ENCODE peak calls at places on chromosome 14, in eight cellular contexts. One of them, this sample, is unnamed. For H3K27me3, the result is how much of the 10 kb centered on the place peaks cover.

GRCh38 chr14:100018054-100018453 is 47.2 kb upstream of the EVL start:
- DNase-seq in breast epithelium: no peak
- DNase-seq in ovary: no peak
- DNase-seq in stomach: no peak
- DNase-seq in IMR-90: no peak
- DNase-seq in esophagus muscularis mucosa: no peak
- DNase-seq in transverse colon: no peak
- DNase-seq in heart left ventricle: no peak
- DNase-seq in this sample: no peak

GRCh38 chr14:90556050-90556477 is 159.2 kb downstream of the CALM1 start:
- DNase-seq in ovary: no peak
- DNase-seq in IMR-90: no peak
- DNase-seq in transverse colon: peak
- DNase-seq in breast epithelium: no peak
- DNase-seq in stomach: peak
- DNase-seq in heart left ventricle: no peak
- DNase-seq in esophagus muscularis mucosa: no peak
- DNase-seq in this sample: peak

GRCh38 chr14:62616668-62617067 is 428.6 kb downstream of the KCNH5 start:
- DNase-seq in IMR-90: no peak
- DNase-seq in heart left ventricle: no peak
- DNase-seq in ovary: no peak
- DNase-seq in breast epithelium: no peak
- DNase-seq in stomach: no peak
- DNase-seq in transverse colon: no peak
- DNase-seq in esophagus muscularis mucosa: no peak
- DNase-seq in this sample: no peak

GRCh38 chr14:28756896-28757570 is 9.6 kb upstream of the FOXG1 start:
- DNase-seq in esophagus muscularis mucosa: no peak
- DNase-seq in IMR-90: peak
- DNase-seq in ovary: no peak
- DNase-seq in heart left ventricle: no peak
- DNase-seq in stomach: no peak
- DNase-seq in transverse colon: no peak
- DNase-seq in breast epithelium: no peak
- DNase-seq in this sample: peak

GRCh38 chr14:99155173-99155777 is 116.7 kb downstream of the BCL11B start:
- DNase-seq in heart left ventricle: no peak
- DNase-seq in esophagus muscularis mucosa: no peak
- DNase-seq in transverse colon: no peak
- DNase-seq in ovary: no peak
- DNase-seq in IMR-90: no peak
- DNase-seq in stomach: no peak
- DNase-seq in breast epithelium: no peak
- DNase-seq in this sample: no peak

GRCh38 chr14:79395061-79395460 is 816.2 kb downstream of the DIO2 start:
- DNase-seq in stomach: no peak
- DNase-seq in IMR-90: peak
- DNase-seq in ovary: no peak
- DNase-seq in esophagus muscularis mucosa: no peak
- DNase-seq in transverse colon: no peak
- DNase-seq in heart left ventricle: no peak
- DNase-seq in breast epithelium: no peak
- DNase-seq in this sample: no peak

GRCh38 chr14:88554458-88555286 is at the start of gene PTPN21:
- DNase-seq in ovary: peak
- DNase-seq in transverse colon: peak
- DNase-seq in IMR-90: peak
- DNase-seq in stomach: peak
- DNase-seq in heart left ventricle: peak
- DNase-seq in esophagus muscularis mucosa: no peak
- DNase-seq in breast epithelium: peak
- DNase-seq in this sample: peak

GRCh38 chr14:101859538-101859902 is 98.0 kb downstream of the PPP2R5C start:
- DNase-seq in breast epithelium: no peak
- DNase-seq in transverse colon: no peak
- DNase-seq in esophagus muscularis mucosa: no peak
- DNase-seq in stomach: no peak
- DNase-seq in IMR-90: no peak
- DNase-seq in heart left ventricle: no peak
- DNase-seq in ovary: no peak
- DNase-seq in this sample: no peak

GRCh38 chr14:97077253-97077653 is 280.1 kb downstream of the VRK1 start:
- DNase-seq in esophagus muscularis mucosa: no peak
- DNase-seq in stomach: peak
- DNase-seq in breast epithelium: peak
- DNase-seq in heart left ventricle: peak
- DNase-seq in IMR-90: no peak
- DNase-seq in ovary: no peak
- DNase-seq in transverse colon: peak
- DNase-seq in this sample: peak

GRCh38 chr14:90319173-90319572 is 12.6 kb downstream of the NRDE2 start:
- DNase-seq in stomach: no peak
- DNase-seq in ovary: no peak
- DNase-seq in breast epithelium: no peak
- DNase-seq in heart left ventricle: no peak
- DNase-seq in IMR-90: no peak
- DNase-seq in transverse colon: no peak
- DNase-seq in esophagus muscularis mucosa: no peak
- DNase-seq in this sample: no peak

GRCh38 chr14:101972126-101972785 is 7.9 kb downstream of the DYNC1H1 start:
- DNase-seq in ovary: peak
- DNase-seq in breast epithelium: peak
- DNase-seq in IMR-90: peak
- DNase-seq in transverse colon: peak
- DNase-seq in heart left ventricle: peak
- DNase-seq in esophagus muscularis mucosa: peak
- DNase-seq in stomach: peak
- DNase-seq in this sample: peak

GRCh38 chr14:77376380-77376770 is 519 bp downstream of the TMED8 start:
- DNase-seq in transverse colon: peak
- DNase-seq in esophagus muscularis mucosa: no peak
- DNase-seq in heart left ventricle: peak
- DNase-seq in ovary: peak
- DNase-seq in IMR-90: no peak
- DNase-seq in stomach: peak
- DNase-seq in breast epithelium: no peak
- DNase-seq in this sample: peak

GRCh38 chr14:103136388-103137271 is 13.4 kb downstream of the TNFAIP2 start:
- DNase-seq in ovary: no peak
- DNase-seq in stomach: no peak
- DNase-seq in heart left ventricle: no peak
- DNase-seq in transverse colon: no peak
- DNase-seq in IMR-90: peak
- DNase-seq in esophagus muscularis mucosa: no peak
- DNase-seq in breast epithelium: no peak
- DNase-seq in this sample: no peak

GRCh38 chr14:91714805-91715204 is 17.1 kb downstream of the CATSPERB start:
- DNase-seq in stomach: no peak
- DNase-seq in IMR-90: no peak
- DNase-seq in breast epithelium: no peak
- DNase-seq in heart left ventricle: no peak
- DNase-seq in transverse colon: no peak
- DNase-seq in esophagus muscularis mucosa: no peak
- DNase-seq in ovary: no peak
- DNase-seq in this sample: no peak

GRCh38 chr14:64478634-64479250 is 13.4 kb downstream of the AKAP5 start:
- DNase-seq in IMR-90: peak
- DNase-seq in esophagus muscularis mucosa: no peak
- DNase-seq in ovary: no peak
- DNase-seq in stomach: no peak
- DNase-seq in breast epithelium: no peak
- DNase-seq in heart left ventricle: no peak
- DNase-seq in transverse colon: no peak
- DNase-seq in this sample: no peak

GRCh38 chr14:102811254-102811963 is 34.2 kb downstream of the TRAF3 start:
- DNase-seq in transverse colon: no peak
- DNase-seq in heart left ventricle: no peak
- DNase-seq in ovary: no peak
- DNase-seq in IMR-90: no peak
- DNase-seq in breast epithelium: no peak
- DNase-seq in stomach: no peak
- DNase-seq in esophagus muscularis mucosa: no peak
- DNase-seq in this sample: no peak

GRCh38 chr14:89625988-89626806 is 209.2 kb upstream of the FOXN3 start:
- DNase-seq in esophagus muscularis mucosa: no peak
- DNase-seq in heart left ventricle: no peak
- DNase-seq in ovary: no peak
- DNase-seq in IMR-90: no peak
- DNase-seq in stomach: no peak
- DNase-seq in transverse colon: no peak
- DNase-seq in breast epithelium: no peak
- DNase-seq in this sample: no peak

GRCh38 chr14:32677381-32677780 is 261.3 kb upstream of the NPAS3 start:
- DNase-seq in ovary: no peak
- DNase-seq in esophagus muscularis mucosa: no peak
- DNase-seq in IMR-90: no peak
- DNase-seq in transverse colon: no peak
- DNase-seq in breast epithelium: no peak
- DNase-seq in heart left ventricle: no peak
- DNase-seq in stomach: no peak
- DNase-seq in this sample: no peak

GRCh38 chr14:59407246-59407615 is 57.9 kb downstream of the GPR135 start:
- DNase-seq in IMR-90: peak
- DNase-seq in heart left ventricle: no peak
- DNase-seq in ovary: no peak
- DNase-seq in stomach: no peak
- DNase-seq in breast epithelium: no peak
- DNase-seq in esophagus muscularis mucosa: no peak
- DNase-seq in transverse colon: no peak
- DNase-seq in this sample: no peak

GRCh38 chr14:41187868-41188267 is 418.8 kb upstream of the LRFN5 start:
- DNase-seq in esophagus muscularis mucosa: no peak
- DNase-seq in stomach: no peak
- DNase-seq in heart left ventricle: no peak
- DNase-seq in IMR-90: no peak
- DNase-seq in breast epithelium: no peak
- DNase-seq in ovary: no peak
- DNase-seq in transverse colon: no peak
- DNase-seq in this sample: no peak

GRCh38 chr14:102316048-102316745 is 3.3 kb upstream of the ZNF839 start:
- DNase-seq in transverse colon: peak
- DNase-seq in breast epithelium: no peak
- DNase-seq in ovary: peak
- DNase-seq in esophagus muscularis mucosa: no peak
- DNase-seq in IMR-90: peak
- DNase-seq in heart left ventricle: peak
- DNase-seq in stomach: no peak
- DNase-seq in this sample: peak

GRCh38 chr14:72638021-72638420 is 255.9 kb downstream of the DPF3 start:
- DNase-seq in stomach: no peak
- DNase-seq in breast epithelium: no peak
- DNase-seq in ovary: no peak
- DNase-seq in heart left ventricle: no peak
- DNase-seq in esophagus muscularis mucosa: peak
- DNase-seq in IMR-90: peak
- DNase-seq in transverse colon: no peak
- DNase-seq in this sample: no peak

GRCh38 chr14:24366664-24367505 is 1.1 kb upstream of the NFATC4 start:
- DNase-seq in ovary: peak
- DNase-seq in heart left ventricle: peak
- DNase-seq in stomach: peak
- DNase-seq in esophagus muscularis mucosa: peak
- DNase-seq in breast epithelium: peak
- DNase-seq in IMR-90: peak
- DNase-seq in transverse colon: peak
- DNase-seq in this sample: peak
- TF ChIP-seq POLR2A in ovary: peak
- TF ChIP-seq POLR2A in heart left ventricle: peak
- TF ChIP-seq POLR2A in stomach: no peak
- TF ChIP-seq POLR2A in esophagus muscularis mucosa: peak
- TF ChIP-seq POLR2A in breast epithelium: peak
- TF ChIP-seq POLR2A in IMR-90: no peak
- TF ChIP-seq POLR2A in transverse colon: peak
- TF ChIP-seq POLR2A in this sample: peak

GRCh38 chr14:39109893-39110715 is 4.0 kb upstream of the GEMIN2 start:
- DNase-seq in esophagus muscularis mucosa: no peak
- DNase-seq in heart left ventricle: no peak
- DNase-seq in stomach: no peak
- DNase-seq in ovary: no peak
- DNase-seq in transverse colon: no peak
- DNase-seq in breast epithelium: no peak
- DNase-seq in IMR-90: no peak
- DNase-seq in this sample: peak
- H3K27ac ChIP-seq in esophagus muscularis mucosa: no peak
- H3K27ac ChIP-seq in heart left ventricle: no peak
- H3K27ac ChIP-seq in stomach: peak
- H3K27ac ChIP-seq in ovary: no peak
- H3K27ac ChIP-seq in transverse colon: peak
- H3K27ac ChIP-seq in breast epithelium: no peak
- H3K27ac ChIP-seq in IMR-90: no peak
- H3K27ac ChIP-seq in this sample: peak

DNA sequence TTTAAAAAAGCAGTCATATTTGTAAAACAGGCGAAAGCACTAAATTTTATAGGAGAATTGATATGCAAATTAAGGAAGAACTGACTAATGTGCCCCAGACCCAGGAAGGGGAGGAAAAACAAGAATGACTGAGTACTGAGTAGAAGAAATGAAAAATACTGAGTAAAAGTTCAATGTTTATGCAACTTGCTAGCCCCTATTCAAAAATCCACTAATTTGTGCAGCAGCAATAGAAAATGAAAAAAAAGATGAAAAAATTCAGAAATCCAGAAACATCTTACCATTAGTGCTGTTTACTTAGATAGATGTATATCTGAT is 6.1 kb downstream of the CHD8 start:
- DNase-seq in ovary: no peak
- DNase-seq in stomach: no peak
- DNase-seq in esophagus muscularis mucosa: no peak
- DNase-seq in IMR-90: no peak
- DNase-seq in breast epithelium: no peak
- DNase-seq in transverse colon: no peak
- DNase-seq in heart left ventricle: no peak
- DNase-seq in this sample: no peak
- H3K27me3 ChIP-seq in ovary: under half
- H3K27me3 ChIP-seq in stomach: under half
- H3K27me3 ChIP-seq in esophagus muscularis mucosa: under half
- H3K27me3 ChIP-seq in IMR-90: under half
- H3K27me3 ChIP-seq in breast epithelium: under half
- H3K27me3 ChIP-seq in transverse colon: under half
- H3K27me3 ChIP-seq in heart left ventricle: under half
- H3K27me3 ChIP-seq in this sample: under half

DNA sequence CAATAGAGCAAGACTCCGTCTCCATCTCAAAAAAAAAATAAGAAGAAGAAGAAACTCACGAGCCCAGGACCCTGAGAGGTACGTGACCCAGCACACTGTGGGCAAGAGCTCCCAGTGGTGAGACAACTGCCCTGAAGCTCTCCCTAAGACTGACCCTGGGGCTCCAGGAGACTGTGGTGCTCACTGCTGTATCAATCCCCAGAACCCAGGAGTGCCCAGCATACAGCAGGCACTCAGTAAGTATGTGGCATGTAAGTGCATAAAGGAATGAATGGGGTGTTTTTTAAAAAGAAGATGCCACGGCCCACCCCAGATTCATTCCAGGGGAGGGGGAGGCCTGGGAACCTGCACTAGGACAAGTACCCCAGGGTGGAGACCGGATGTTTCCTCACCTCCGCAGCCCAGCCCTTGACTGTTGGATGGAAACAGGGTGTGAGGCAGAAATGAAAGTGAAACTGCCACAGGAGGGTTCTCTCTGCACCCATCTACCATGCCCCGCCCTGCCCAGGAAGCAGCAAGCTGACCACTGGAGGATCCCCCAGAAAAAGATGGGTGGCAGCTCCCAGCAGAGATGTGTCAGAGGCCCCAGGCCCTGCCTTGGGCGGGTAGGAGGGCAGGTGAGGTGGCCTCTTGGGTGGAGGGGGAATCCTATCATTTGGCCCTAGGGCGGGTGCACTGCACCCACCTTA is 12.2 kb downstream of the ITPK1 start:
- DNase-seq in transverse colon: peak
- DNase-seq in stomach: peak
- DNase-seq in IMR-90: no peak
- DNase-seq in breast epithelium: no peak
- DNase-seq in esophagus muscularis mucosa: no peak
- DNase-seq in ovary: no peak
- DNase-seq in heart left ventricle: peak
- DNase-seq in this sample: no peak
- TF ChIP-seq POLR2A in transverse colon: no peak
- TF ChIP-seq POLR2A in stomach: no peak
- TF ChIP-seq POLR2A in IMR-90: no peak
- TF ChIP-seq POLR2A in breast epithelium: no peak
- TF ChIP-seq POLR2A in esophagus muscularis mucosa: no peak
- TF ChIP-seq POLR2A in ovary: no peak
- TF ChIP-seq POLR2A in heart left ventricle: no peak
- TF ChIP-seq POLR2A in this sample: no peak

This sample was measured in body of pancreas.